ENCODE peak calls at places on chromosomes 13 and 19, in six cellular contexts. N is PC-9, Y is AG04450, K is HCT116, Q is left ventricle myocardium inferior, A is osteoblast. O is an unnamed sample.
A peak's percentile ranks its signal among the peaks of the same experiment; 100 is the strongest.

GRCh38 chr19:35716735-35716984 is 1.1 kb upstream of the KMT2B start:
- DNase-seq in N (no peak), Y (no peak), K (no peak), Q (no peak), A (no peak), O (no peak)

GRCh38 chr13:108332791-108333190 is 63.3 kb downstream of the TNFSF13B start:
- DNase-seq in N (no peak), Y (no peak), K (no peak), Q (no peak), A (no peak), O (no peak)

GRCh38 chr13:92602560-92602959 is 624.0 kb upstream of the GPC6 start:
- DNase-seq in N (no peak), Y (no peak), K (no peak), Q (no peak), A (no peak), O (no peak)

GRCh38 chr13:113622791-113623490 is 35.1 kb downstream of the ATP4B start:
- DNase-seq in N (no peak), Y (no peak), K (no peak), Q (peak; percentile 5), A (peak; percentile 81), O (no peak)

GRCh38 chr19:33442706-33443105 is 69.2 kb downstream of the CEBPG start:
- DNase-seq in N (no peak), Y (no peak), K (no peak), Q (no peak), A (peak; percentile 19), O (no peak)

GRCh38 chr13:113856716-113857065 is 7.2 kb downstream of the GAS6 start:
- DNase-seq in N (peak; percentile 57), Y (no peak), K (no peak), Q (no peak), A (peak; percentile 99), O (no peak)

GRCh38 chr19:46015961-46016425 is 6.9 kb downstream of the PGLYRP1 start:
- DNase-seq in N (no peak), Y (no peak), K (no peak), Q (no peak), A (no peak), O (no peak)

GRCh38 chr19:23241433-23241832 is 8.8 kb downstream of the ZNF724 start:
- DNase-seq in N (no peak), Y (no peak), K (no peak), Q (no peak), A (no peak), O (no peak)

GRCh38 chr13:43072394-43072793 is 49.0 kb downstream of the DNAJC15 start:
- DNase-seq in N (no peak), Y (no peak), K (no peak), Q (peak; percentile 52), A (no peak), O (no peak)

GRCh38 chr19:7679017-7679720 is 1.5 kb upstream of the TRAPPC5 start:
- DNase-seq in N (no peak), Y (no peak), K (no peak), Q (no peak), A (peak; percentile 77), O (no peak)

GRCh38 chr13:30065181-30065580 is 214.8 kb upstream of the UBL3 start:
- DNase-seq in N (no peak), Y (no peak), K (no peak), Q (no peak), A (no peak), O (no peak)

GRCh38 chr19:13162749-13163608 is 12.8 kb downstream of the IER2 start:
- DNase-seq in N (peak; percentile 99), Y (peak; percentile 91), K (peak; percentile 99), Q (peak; percentile 97), A (peak; percentile 95), O (peak; percentile 97)

GRCh38 chr13:67123165-67123564 is 107.0 kb downstream of the PCDH9 start:
- DNase-seq in N (no peak), Y (no peak), K (no peak), Q (no peak), A (no peak), O (no peak)

GRCh38 chr13:35712907-35713685 is 236.6 kb upstream of the MAB21L1 start:
- DNase-seq in N (no peak), Y (no peak), K (no peak), Q (no peak), A (no peak), O (no peak)

GRCh38 chr19:40305403-40305802 is 20.3 kb upstream of the AKT2 start:
- DNase-seq in N (peak; percentile 67), Y (peak; percentile 83), K (peak; percentile 77), Q (peak; percentile 56), A (peak; percentile 94), O (peak; percentile 45)

GRCh38 chr19:10259162-10259905 is 7.3 kb downstream of the MRPL4 start:
- DNase-seq in N (peak; percentile 86), Y (peak; percentile 53), K (peak; percentile 82), Q (peak; percentile 81), A (peak; percentile 88), O (peak; percentile 40)

DNA sequence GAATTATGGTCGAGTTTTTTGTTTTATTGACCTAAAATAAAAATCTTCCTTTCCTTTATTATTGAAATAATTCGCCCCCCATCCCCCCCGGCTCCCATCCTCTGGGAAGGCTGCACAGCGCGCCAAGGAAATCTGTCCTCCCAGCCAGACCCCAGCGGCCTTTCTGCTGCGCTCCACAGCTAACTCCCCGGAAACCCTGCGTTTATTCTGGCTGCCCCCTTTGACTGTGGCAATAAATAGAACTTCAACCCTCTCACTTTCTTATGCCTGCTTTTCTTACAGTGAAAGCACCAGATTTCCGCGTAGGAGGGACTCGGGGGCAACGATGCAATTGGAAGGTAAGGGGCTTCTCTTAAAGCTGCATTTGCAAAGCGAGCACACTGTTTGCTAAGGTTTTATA is 9.7 kb upstream of the C19orf12 start:
- DNase-seq in N (no peak), Y (no peak), K (no peak), Q (no peak), A (no peak), O (no peak)
- H3K27ac ChIP-seq in N (no peak overlapping the region), Y (no peak overlapping the region), K (no peak overlapping the region), Q (no peak overlapping the region), A (no peak overlapping the region), O (no peak overlapping the region)

DNA sequence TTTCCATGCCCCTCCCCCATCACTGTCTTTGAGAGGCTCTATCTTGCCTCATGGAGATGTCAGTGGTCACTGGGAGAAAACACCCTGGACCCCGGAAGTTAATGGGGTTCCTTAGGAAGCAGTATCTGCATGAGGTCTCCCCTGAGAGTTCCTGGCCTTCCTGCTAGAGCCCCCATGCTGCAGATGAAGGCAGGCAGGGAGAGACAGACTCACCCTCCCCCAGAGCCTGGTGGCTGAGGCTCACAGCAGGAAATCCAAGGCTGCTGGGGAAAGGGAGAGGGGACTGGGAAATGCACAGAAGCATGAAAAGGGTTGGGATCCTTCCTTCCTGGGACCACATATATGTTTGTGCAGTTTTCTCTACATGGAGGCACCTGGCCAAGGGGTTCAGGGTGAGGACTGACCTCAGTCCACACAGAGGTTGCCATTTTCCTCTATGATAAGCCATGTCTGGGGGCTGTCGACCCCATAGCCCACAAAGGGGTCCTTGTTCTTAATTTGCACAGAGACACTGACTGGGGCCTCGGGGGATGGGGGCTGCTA is 95.4 kb downstream of the RNASEH2B start:
- DNase-seq in N (no peak), Y (no peak), K (no peak), Q (no peak), A (peak; percentile 74), O (no peak)
- H3K27ac ChIP-seq in N (no peak overlapping the region), Y (no peak overlapping the region), K (no peak overlapping the region), Q (no peak overlapping the region), A (no peak overlapping the region), O (no peak overlapping the region)

GRCh38 chr13:23608138-23608537 is 37.9 kb downstream of the TNFRSF19 start:
- DNase-seq in N (no peak), Y (no peak), K (no peak), Q (no peak), A (no peak), O (no peak)

GRCh38 chr13:23608704-23609413 is 38.6 kb downstream of the TNFRSF19 start:
- DNase-seq in N (no peak), Y (no peak), K (no peak), Q (peak; percentile 59), A (no peak), O (no peak)

GRCh38 chr13:23610187-23610576 is 40.0 kb downstream of the TNFRSF19 start:
- DNase-seq in N (no peak), Y (no peak), K (no peak), Q (peak; percentile 58), A (no peak), O (no peak)

GRCh38 chr13:23610966-23611486 is 40.8 kb downstream of the TNFRSF19 start:
- DNase-seq in N (no peak), Y (no peak), K (no peak), Q (no peak), A (no peak), O (no peak)

DNA sequence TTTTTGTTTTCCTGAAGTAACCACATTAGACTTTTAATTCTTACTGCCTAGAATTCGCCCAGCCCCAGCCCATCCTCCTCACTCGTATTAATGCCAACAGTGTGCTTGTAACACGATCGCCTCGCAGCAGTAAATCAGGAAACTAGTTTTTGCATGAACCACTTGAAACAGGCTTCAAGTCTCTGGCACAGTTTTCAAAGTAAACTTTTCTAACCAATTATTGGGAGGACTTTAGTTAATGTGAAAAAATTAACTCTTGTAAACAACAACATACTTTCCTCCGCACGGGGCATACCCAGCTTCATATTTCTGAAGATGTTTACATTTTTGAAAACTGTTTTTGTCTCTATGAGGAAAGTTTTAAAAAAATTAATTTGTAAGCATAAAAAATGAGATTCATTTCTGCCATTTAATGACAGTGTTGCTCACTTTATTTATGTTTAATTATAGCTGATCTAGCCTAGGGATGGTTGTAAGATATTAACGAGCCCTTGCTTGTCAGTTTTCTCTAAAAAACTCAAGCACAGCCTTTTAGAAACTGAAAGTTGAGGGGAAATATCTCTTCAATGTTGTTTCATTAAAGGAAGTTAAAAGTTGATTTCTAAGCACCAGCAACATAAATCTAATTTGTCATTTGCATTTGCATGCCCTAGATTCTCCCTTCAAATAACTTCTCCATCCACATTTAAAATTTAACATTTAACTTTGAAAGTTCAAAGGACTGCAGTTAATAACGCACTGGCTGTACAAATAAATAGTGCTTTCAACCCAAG is 39.4 kb downstream of the TNFRSF19 start:
- DNase-seq in N (no peak), Y (peak; percentile 29), K (no peak), Q (no peak), A (no peak), O (no peak)
- H3K27ac ChIP-seq in N (no peak overlapping the region), Y (no peak overlapping the region), K (no peak overlapping the region), Q (peak overlapping the region; percentile 77), A (peak overlapping the region; percentile 21), O (peak overlapping the region; percentile 21)

GRCh38 chr19:31976775-31977536 is 368.5 kb upstream of the ZNF507 start:
- DNase-seq in N (no peak), Y (no peak), K (no peak), Q (no peak), A (no peak), O (no peak)
- H3K27ac ChIP-seq in N (no peak overlapping the region), Y (no peak overlapping the region), K (no peak overlapping the region), Q (no peak overlapping the region), A (no peak overlapping the region), O (no peak overlapping the region)

O was measured in epithelial cell of prostate.